ENCODE peak calls at places on chromosome 22, in ten cellular contexts. U is fibroblast of lung, Y is neural progenitor cell, L is A673, I is HepG2, N is hepatocyte, O is GM23338, D is GM23248, B is PC-3, Z is PC-9. E is an unnamed sample. For H3K4me1, the result is how much of the 10 kb centered on the place peaks cover.

GRCh38 chr22:37457093-37457893 is 28.9 kb downstream of the MFNG start:
- DNase-seq in D (peak), U (peak), N (peak), O (peak), Z (peak), I (peak), L (peak), Y (peak), B (peak), E (peak)

GRCh38 chr22:40310081-40310770 is 36.1 kb upstream of the ADSL start:
- DNase-seq in U (peak), L (no peak), B (no peak), Y (no peak), D (peak), I (no peak), O (no peak), N (peak), Z (no peak), E (peak)

GRCh38 chr22:33210129-33210784 is 152.1 kb upstream of the SYN3 start:
- DNase-seq in B (peak), Y (peak), D (peak), Z (peak), U (peak), O (peak), N (peak), L (peak), I (peak), E (peak)

GRCh38 chr22:27747396-27748256 is 53.9 kb downstream of the MN1 start:
- DNase-seq in D (peak), N (no peak), Z (no peak), B (no peak), Y (no peak), O (peak), L (no peak), U (no peak), I (no peak), E (no peak)

GRCh38 chr22:37643225-37643847 is 3.9 kb downstream of the SH3BP1 start:
- DNase-seq in D (peak), N (peak), L (peak), O (peak), U (peak), Z (peak), Y (peak), I (no peak), B (peak), E (peak)

GRCh38 chr22:44386386-44387035 is 73.8 kb upstream of the SHISAL1 start:
- DNase-seq in I (no peak), B (no peak), Z (no peak), N (no peak), O (no peak), D (no peak), U (no peak), Y (no peak), L (no peak), E (no peak)

GRCh38 chr22:31944700-31945477 is 554 bp downstream of the YWHAH start:
- DNase-seq in D (peak), L (no peak), Y (no peak), O (peak), Z (no peak), N (peak), B (peak), I (no peak), U (no peak), E (no peak)

GRCh38 chr22:27937453-27937852 is 18.4 kb upstream of the PITPNB start:
- DNase-seq in Z (no peak), U (no peak), L (no peak), O (no peak), Y (no peak), I (peak), B (peak), D (no peak), N (no peak), E (no peak)

GRCh38 chr22:39185601-39186012 is 33.1 kb upstream of the CBX7 start:
- DNase-seq in Z (no peak), N (no peak), Y (no peak), U (peak), B (no peak), I (peak), D (peak), O (no peak), L (no peak), E (peak)

GRCh38 chr22:29078036-29078868 is 5.4 kb downstream of the KREMEN1 start:
- DNase-seq in N (no peak), Z (no peak), B (no peak), D (no peak), L (no peak), U (no peak), Y (no peak), I (no peak), O (no peak), E (no peak)

GRCh38 chr22:24486501-24486921 is 8.6 kb upstream of the UPB1 start:
- DNase-seq in N (no peak), D (peak), Z (peak), I (peak), O (no peak), U (peak), L (peak), B (peak), Y (no peak), E (peak)

GRCh38 chr22:46827781-46828180 is 65.3 kb downstream of the TBC1D22A start:
- DNase-seq in U (no peak), Y (no peak), N (no peak), D (no peak), L (peak), O (no peak), Z (no peak), B (no peak), I (no peak), E (no peak)

GRCh38 chr22:19759994-19760651 is 455 bp upstream of the TBX1 start:
- DNase-seq in D (peak), N (no peak), L (no peak), U (no peak), B (peak), I (no peak), Z (no peak), O (peak), Y (peak), E (no peak)

GRCh38 chr22:19761500-19762314 is 1.1 kb downstream of the TBX1 start:
- DNase-seq in D (peak), L (no peak), B (peak), U (no peak), Z (no peak), Y (peak), O (peak), I (peak), N (no peak), E (no peak)

GRCh38 chr22:19762315-19763140 is 1.9 kb downstream of the TBX1 start:
- DNase-seq in O (peak), Z (no peak), B (no peak), N (no peak), L (no peak), D (peak), I (no peak), Y (no peak), U (no peak), E (no peak)

GRCh38 chr22:19760652-19761002 is at the start of gene TBX1:
- DNase-seq in Z (no peak), Y (no peak), B (peak), L (no peak), D (peak), I (no peak), U (no peak), O (no peak), N (no peak), E (no peak)

DNA sequence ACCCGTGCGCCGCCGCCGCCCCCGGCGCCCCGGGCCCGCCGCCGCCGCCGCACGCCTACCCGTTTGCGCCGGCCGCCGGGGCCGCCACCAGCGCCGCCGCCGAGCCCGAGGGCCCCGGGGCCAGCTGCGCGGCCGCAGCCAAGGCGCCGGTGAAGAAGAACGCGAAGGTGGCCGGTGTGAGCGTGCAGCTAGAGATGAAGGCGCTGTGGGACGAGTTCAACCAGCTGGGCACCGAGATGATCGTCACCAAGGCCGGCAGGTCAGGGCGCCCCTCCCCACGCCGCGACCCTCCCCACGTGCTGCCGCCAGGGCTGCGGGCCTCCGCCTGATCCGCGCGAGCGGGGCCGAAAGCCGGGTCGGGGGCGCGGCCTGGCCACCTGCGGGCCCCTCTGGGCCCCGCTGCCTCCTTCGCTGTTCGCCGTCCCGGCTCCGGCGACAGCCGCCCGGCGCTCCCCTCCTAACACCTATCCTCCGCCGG is 483 bp downstream of the TBX1 start:
- DNase-seq in N (no peak), L (no peak), O (peak), D (peak), I (no peak), U (no peak), Y (peak), Z (no peak), B (no peak), E (no peak)
- TF ChIP-seq EZH2 in N (no peak), L (no peak), O (peak), D (no peak), I (no peak), U (peak), Y (no peak), Z (no peak), B (no peak), E (no peak)

GRCh38 chr22:36331912-36332622 is 55.7 kb downstream of the MYH9 start:
- DNase-seq in Y (no peak), D (peak), O (no peak), L (peak), U (peak), Z (peak), I (no peak), B (peak), N (peak), E (no peak)
- H3K27ac ChIP-seq in Y (peak), D (peak), O (peak), L (peak), U (peak), Z (peak), I (peak), B (peak), N (peak), E (peak)

GRCh38 chr22:45602824-45603301 is 68.8 kb upstream of the ATXN10 start:
- DNase-seq in I (peak), L (peak), D (peak), Y (peak), O (peak), U (peak), B (no peak), N (peak), Z (no peak), E (no peak)

GRCh38 chr22:45602004-45602733 is 69.5 kb upstream of the ATXN10 start:
- DNase-seq in U (no peak), D (no peak), O (peak), Y (no peak), Z (no peak), L (no peak), B (no peak), N (no peak), I (no peak), E (no peak)

GRCh38 chr22:45600791-45601730 is 70.6 kb upstream of the ATXN10 start:
- DNase-seq in Y (no peak), D (peak), I (no peak), B (no peak), L (peak), O (no peak), U (peak), N (no peak), Z (no peak), E (peak)

GRCh38 chr22:45603631-45604030 is 68.0 kb upstream of the ATXN10 start:
- DNase-seq in D (peak), B (no peak), N (no peak), Y (no peak), L (peak), I (no peak), O (no peak), U (no peak), Z (no peak), E (no peak)

DNA sequence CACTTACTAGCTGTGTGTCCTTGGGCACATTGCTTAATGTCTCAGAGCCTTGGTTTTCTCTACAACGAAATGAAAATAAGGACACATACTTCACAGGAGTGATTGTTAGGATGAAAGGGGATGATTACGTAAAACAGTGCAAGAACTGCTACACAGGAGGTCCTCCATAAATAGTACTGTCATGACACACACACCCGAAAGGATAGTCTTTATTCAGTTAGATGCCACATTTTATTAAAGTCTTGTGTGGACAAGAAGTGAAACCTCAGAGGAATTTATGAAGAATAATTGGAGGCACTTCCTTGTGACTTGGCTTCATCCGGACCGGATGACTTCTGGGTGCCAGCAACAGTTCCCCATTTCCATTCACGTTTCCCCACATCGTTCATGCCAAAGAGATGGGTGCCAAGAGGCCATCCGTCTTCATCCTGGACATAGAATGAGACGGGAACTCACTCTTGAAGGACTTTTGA is 67.4 kb upstream of the ATXN10 start:
- DNase-seq in O (no peak), B (no peak), L (no peak), Z (no peak), N (no peak), D (peak), U (peak), I (no peak), Y (no peak), E (peak)
- H3K4me1 ChIP-seq in O (under half), B (under half), L (under half), Z (under half), N (under half), D (under half), U (under half), I (under half), Y (under half), E (under half)

GRCh38 chr22:19150482-19151328 is 613 bp upstream of the GSC2 start:
- DNase-seq in D (no peak), I (no peak), Y (no peak), L (no peak), U (no peak), N (no peak), O (no peak), Z (no peak), B (no peak), E (no peak)
- TF ChIP-seq EZH2 in D (peak), I (no peak), Y (peak), L (peak), U (peak), N (peak), O (peak), Z (no peak), B (no peak), E (peak)

GRCh38 chr22:48630444-48630777 is 1197.3 kb downstream of the BRD1 start:
- DNase-seq in Z (no peak), D (no peak), U (no peak), L (no peak), B (no peak), I (no peak), Y (peak), O (no peak), N (no peak), E (no peak)
- H3K27ac ChIP-seq in Z (no peak), D (no peak), U (no peak), L (no peak), B (no peak), I (no peak), Y (no peak), O (no peak), N (no peak), E (no peak)

GRCh38 chr22:49963647-49964026 is 3.1 kb downstream of the PIM3 start:
- DNase-seq in I (no peak), Y (no peak), L (no peak), Z (no peak), N (no peak), O (no peak), U (no peak), D (no peak), B (no peak), E (no peak)
- H3K4me1 ChIP-seq in I (half or more), Y (under half), L (under half), Z (under half), N (under half), O (under half), U (under half), D (under half), B (under half), E (under half)

GRCh38 chr22:41915035-41915782 is at the start of gene SHISA8:
- DNase-seq in O (peak), B (peak), N (peak), U (peak), Z (peak), L (peak), Y (peak), D (peak), I (no peak), E (peak)

GRCh38 chr22:41912338-41913039 is 2.4 kb downstream of the SHISA8 start:
- DNase-seq in L (no peak), Z (no peak), I (no peak), O (no peak), U (no peak), D (no peak), B (no peak), N (no peak), Y (no peak), E (no peak)

GRCh38 chr22:41914611-41915034 is 251 bp downstream of the SHISA8 start:
- DNase-seq in Z (no peak), N (no peak), D (no peak), O (no peak), L (no peak), Y (peak), B (no peak), I (no peak), U (no peak), E (no peak)

GRCh38 chr22:41913040-41913719 is 1.7 kb downstream of the SHISA8 start:
- DNase-seq in Z (no peak), U (no peak), I (no peak), L (no peak), D (no peak), O (no peak), B (no peak), N (no peak), Y (no peak), E (no peak)

GRCh38 chr22:41913842-41914534 is 886 bp downstream of the SHISA8 start:
- DNase-seq in N (no peak), B (no peak), O (peak), Z (no peak), I (no peak), U (no peak), Y (peak), L (no peak), D (peak), E (no peak)
- TF ChIP-seq EZH2 in N (peak), B (no peak), O (peak), Z (no peak), I (no peak), U (peak), Y (peak), L (peak), D (peak), E (no peak)

DNA sequence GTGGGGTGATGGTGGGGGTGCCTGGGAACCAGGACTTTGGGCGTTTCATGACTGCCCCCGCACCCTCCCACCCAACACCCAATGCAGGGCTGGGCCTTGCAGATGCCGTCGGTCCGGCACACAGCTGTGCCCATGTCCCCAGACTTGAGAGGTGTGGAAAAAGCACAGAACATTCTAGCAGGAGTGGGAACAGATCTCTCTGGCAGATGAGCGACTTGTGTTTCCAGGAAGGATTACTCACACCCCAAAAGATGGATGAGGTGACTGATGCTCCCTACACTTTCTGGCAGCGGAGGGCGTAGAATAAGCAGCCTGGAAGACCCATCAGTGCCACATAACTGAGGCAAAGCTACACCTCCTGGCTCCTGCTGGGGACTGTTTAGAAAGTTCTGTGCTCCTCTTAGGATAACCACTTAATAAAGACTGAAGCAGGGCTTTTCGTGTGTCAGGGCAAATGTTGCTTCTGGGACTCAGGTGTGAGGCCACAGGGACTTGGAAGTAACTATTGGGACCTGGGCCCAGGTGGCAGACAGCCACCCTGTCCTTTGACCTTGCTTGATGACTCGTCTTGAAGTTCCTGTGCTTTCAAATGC is 24.2 kb downstream of the FBLN1 start:
- DNase-seq in L (no peak), Z (no peak), Y (no peak), U (peak), O (no peak), B (no peak), I (no peak), D (peak), N (no peak), E (no peak)
- H3K27ac ChIP-seq in L (no peak), Z (no peak), Y (no peak), U (no peak), O (no peak), B (no peak), I (no peak), D (peak), N (no peak), E (no peak)

DNA sequence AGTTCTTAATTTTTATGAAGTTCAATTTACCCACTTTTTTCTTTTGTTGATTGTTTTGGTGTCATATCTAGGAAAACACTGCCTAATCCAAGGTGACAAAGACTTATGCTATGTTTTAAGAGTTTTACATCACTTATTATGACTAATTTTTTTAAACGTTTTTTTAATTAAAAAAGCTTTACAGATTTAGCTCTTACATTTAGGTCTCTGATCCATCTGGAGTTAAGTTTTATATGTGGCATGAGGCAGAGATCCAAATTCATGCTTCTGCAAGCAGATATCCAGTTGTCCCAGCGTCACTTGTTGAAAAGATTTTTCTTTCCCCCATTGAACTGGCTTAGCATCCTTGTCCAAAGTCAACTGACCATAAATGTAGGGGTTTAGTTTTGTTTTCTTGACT is 72.6 kb downstream of the PACSIN2 start:
- DNase-seq in B (no peak), U (no peak), I (no peak), Y (no peak), Z (no peak), L (no peak), D (peak), O (no peak), N (no peak), E (no peak)
- H3K4me1 ChIP-seq in B (half or more), U (under half), I (half or more), Y (under half), Z (half or more), L (under half), D (under half), O (under half), N (under half), E (half or more)